ENCODE peak calls at places on chromosomes 3 and 15, in seven cellular contexts. One of them, this sample, is unnamed.

GRCh38 chr15:67130673-67131601 is 65.5 kb downstream of the SMAD3 start:
- DNase-seq in NCI-H1436 treated with DMSO at 0.1 percent for 48 hours: no peak
- DNase-seq in left ventricle myocardium inferior: no peak
- DNase-seq in activated CD8-positive, alpha-beta memory T cell treated with anti-CD3 and anti-CD28 coated beads for 1 hour: no peak
- DNase-seq in fibroblast of pulmonary artery: peak
- DNase-seq in activated T-cell treated with anti-CD3 and anti-CD28 coated beads for 1 hour: no peak
- DNase-seq in nucleus accumbens: no peak
- DNase-seq in this sample: no peak

GRCh38 chr3:189714991-189715961 is 84.1 kb downstream of the TP63 start:
- DNase-seq in activated CD8-positive, alpha-beta memory T cell treated with anti-CD3 and anti-CD28 coated beads for 1 hour: no peak
- DNase-seq in activated T-cell treated with anti-CD3 and anti-CD28 coated beads for 1 hour: no peak
- DNase-seq in left ventricle myocardium inferior: no peak
- DNase-seq in fibroblast of pulmonary artery: peak
- DNase-seq in nucleus accumbens: no peak
- DNase-seq in NCI-H1436 treated with DMSO at 0.1 percent for 48 hours: no peak
- DNase-seq in this sample: peak

GRCh38 chr15:94930441-94930840 is 699.1 kb downstream of the MCTP2 start:
- DNase-seq in NCI-H1436 treated with DMSO at 0.1 percent for 48 hours: no peak
- DNase-seq in activated T-cell treated with anti-CD3 and anti-CD28 coated beads for 1 hour: no peak
- DNase-seq in left ventricle myocardium inferior: no peak
- DNase-seq in fibroblast of pulmonary artery: no peak
- DNase-seq in activated CD8-positive, alpha-beta memory T cell treated with anti-CD3 and anti-CD28 coated beads for 1 hour: no peak
- DNase-seq in nucleus accumbens: no peak
- DNase-seq in this sample: no peak

GRCh38 chr3:197151562-197151961 is 121.9 kb upstream of the MELTF start:
- DNase-seq in NCI-H1436 treated with DMSO at 0.1 percent for 48 hours: no peak
- DNase-seq in nucleus accumbens: no peak
- DNase-seq in fibroblast of pulmonary artery: peak
- DNase-seq in activated CD8-positive, alpha-beta memory T cell treated with anti-CD3 and anti-CD28 coated beads for 1 hour: no peak
- DNase-seq in left ventricle myocardium inferior: no peak
- DNase-seq in activated T-cell treated with anti-CD3 and anti-CD28 coated beads for 1 hour: no peak
- DNase-seq in this sample: peak

GRCh38 chr3:139520028-139520737 is 19.4 kb downstream of the RBP1 start:
- DNase-seq in activated CD8-positive, alpha-beta memory T cell treated with anti-CD3 and anti-CD28 coated beads for 1 hour: no peak
- DNase-seq in NCI-H1436 treated with DMSO at 0.1 percent for 48 hours: no peak
- DNase-seq in nucleus accumbens: no peak
- DNase-seq in activated T-cell treated with anti-CD3 and anti-CD28 coated beads for 1 hour: no peak
- DNase-seq in fibroblast of pulmonary artery: peak
- DNase-seq in left ventricle myocardium inferior: no peak
- DNase-seq in this sample: peak

GRCh38 chr3:40908612-40909011 is 290.7 kb upstream of the CTNNB1 start:
- DNase-seq in activated T-cell treated with anti-CD3 and anti-CD28 coated beads for 1 hour: no peak
- DNase-seq in fibroblast of pulmonary artery: no peak
- DNase-seq in activated CD8-positive, alpha-beta memory T cell treated with anti-CD3 and anti-CD28 coated beads for 1 hour: no peak
- DNase-seq in NCI-H1436 treated with DMSO at 0.1 percent for 48 hours: no peak
- DNase-seq in left ventricle myocardium inferior: no peak
- DNase-seq in nucleus accumbens: no peak
- DNase-seq in this sample: no peak

GRCh38 chr3:169750665-169751064 is 14.2 kb downstream of the TERC start:
- DNase-seq in left ventricle myocardium inferior: no peak
- DNase-seq in NCI-H1436 treated with DMSO at 0.1 percent for 48 hours: no peak
- DNase-seq in activated T-cell treated with anti-CD3 and anti-CD28 coated beads for 1 hour: no peak
- DNase-seq in fibroblast of pulmonary artery: no peak
- DNase-seq in nucleus accumbens: no peak
- DNase-seq in activated CD8-positive, alpha-beta memory T cell treated with anti-CD3 and anti-CD28 coated beads for 1 hour: no peak
- DNase-seq in this sample: no peak

GRCh38 chr3:134680796-134681526 is 30.1 kb upstream of the KY start:
- DNase-seq in nucleus accumbens: no peak
- DNase-seq in left ventricle myocardium inferior: no peak
- DNase-seq in NCI-H1436 treated with DMSO at 0.1 percent for 48 hours: no peak
- DNase-seq in activated T-cell treated with anti-CD3 and anti-CD28 coated beads for 1 hour: no peak
- DNase-seq in activated CD8-positive, alpha-beta memory T cell treated with anti-CD3 and anti-CD28 coated beads for 1 hour: no peak
- DNase-seq in fibroblast of pulmonary artery: no peak
- DNase-seq in this sample: no peak

GRCh38 chr3:51943451-51944391 is 1.6 kb downstream of the PARP3 start:
- DNase-seq in NCI-H1436 treated with DMSO at 0.1 percent for 48 hours: no peak
- DNase-seq in left ventricle myocardium inferior: no peak
- DNase-seq in fibroblast of pulmonary artery: no peak
- DNase-seq in activated T-cell treated with anti-CD3 and anti-CD28 coated beads for 1 hour: no peak
- DNase-seq in activated CD8-positive, alpha-beta memory T cell treated with anti-CD3 and anti-CD28 coated beads for 1 hour: no peak
- DNase-seq in nucleus accumbens: no peak
- DNase-seq in this sample: no peak

GRCh38 chr3:126213376-126214044 is 33.1 kb upstream of the ALDH1L1 start:
- DNase-seq in nucleus accumbens: no peak
- DNase-seq in left ventricle myocardium inferior: no peak
- DNase-seq in NCI-H1436 treated with DMSO at 0.1 percent for 48 hours: no peak
- DNase-seq in activated CD8-positive, alpha-beta memory T cell treated with anti-CD3 and anti-CD28 coated beads for 1 hour: no peak
- DNase-seq in activated T-cell treated with anti-CD3 and anti-CD28 coated beads for 1 hour: no peak
- DNase-seq in fibroblast of pulmonary artery: no peak
- DNase-seq in this sample: no peak

GRCh38 chr3:81632659-81633058 is 128.8 kb downstream of the GBE1 start:
- DNase-seq in activated CD8-positive, alpha-beta memory T cell treated with anti-CD3 and anti-CD28 coated beads for 1 hour: no peak
- DNase-seq in left ventricle myocardium inferior: no peak
- DNase-seq in nucleus accumbens: no peak
- DNase-seq in activated T-cell treated with anti-CD3 and anti-CD28 coated beads for 1 hour: no peak
- DNase-seq in fibroblast of pulmonary artery: no peak
- DNase-seq in NCI-H1436 treated with DMSO at 0.1 percent for 48 hours: no peak
- DNase-seq in this sample: peak

This sample was measured in M059J.